ENCODE peak calls at places on chromosomes 1 and 21, in ten cellular contexts. S, E, V, H, G, I, M, Y, X and P are unnamed samples.

GRCh38 chr1:916173-917075 is 7.3 kb upstream of the SAMD11 start:
- DNase-seq in S (peak; percentile 0), E (no peak), V (no peak), H (peak; percentile 8), G (no peak), I (peak; percentile 74), M (no peak), Y (no peak), X (no peak), P (peak; percentile 80)

GRCh38 chr1:1921901-1922753 is 3.0 kb upstream of the TMEM52 start:
- DNase-seq in S (no peak), E (no peak), V (no peak), H (no peak), G (no peak), I (no peak), M (no peak), Y (no peak), X (no peak), P (peak; percentile 59)

GRCh38 chr1:7222616-7223015 is 437.4 kb downstream of the CAMTA1 start:
- DNase-seq in S (no peak), E (no peak), V (no peak), H (no peak), G (no peak), I (no peak), M (no peak), Y (no peak), X (no peak), P (no peak)

GRCh38 chr21:31552826-31553225 is 106.7 kb upstream of the SOD1 start:
- DNase-seq in S (no peak), E (no peak), V (no peak), H (no peak), G (no peak), I (no peak), M (no peak), Y (no peak), X (no peak), P (peak; percentile 6)

GRCh38 chr1:117970251-117970650 is 40.7 kb downstream of the WDR3 start:
- DNase-seq in S (no peak), E (no peak), V (no peak), H (no peak), G (no peak), I (no peak), M (no peak), Y (no peak), X (no peak), P (peak; percentile 74)

GRCh38 chr1:228190182-228190581 is 17.7 kb upstream of the OBSCN start:
- DNase-seq in S (no peak), E (no peak), V (no peak), H (no peak), G (no peak), I (no peak), M (no peak), Y (no peak), X (no peak), P (peak; percentile 43)

GRCh38 chr21:43585924-43586411 is 73.3 kb downstream of the HSF2BP start:
- DNase-seq in S (no peak), E (no peak), V (no peak), H (no peak), G (peak; percentile 99), I (peak; percentile 86), M (peak; percentile 90), Y (no peak), X (no peak), P (no peak)

GRCh38 chr1:230977781-230978490 is 725 bp downstream of the TTC13 start:
- DNase-seq in S (peak; percentile 51), E (no peak), V (no peak), H (peak; percentile 64), G (no peak), I (peak; percentile 21), M (peak; percentile 39), Y (no peak), X (no peak), P (peak; percentile 79)

GRCh38 chr1:5721634-5722215 is 270.5 kb downstream of the NPHP4 start:
- DNase-seq in S (no peak), E (no peak), V (no peak), H (no peak), G (no peak), I (no peak), M (no peak), Y (no peak), X (no peak), P (no peak)

GRCh38 chr1:183580281-183580682 is 10.0 kb downstream of the NCF2 start:
- DNase-seq in S (no peak), E (no peak), V (peak; percentile 42), H (no peak), G (no peak), I (peak; percentile 36), M (no peak), Y (no peak), X (no peak), P (no peak)

GRCh38 chr1:225880636-225881035 is 1.5 kb downstream of the TMEM63A start:
- DNase-seq in S (no peak), E (no peak), V (no peak), H (no peak), G (no peak), I (no peak), M (no peak), Y (no peak), X (no peak), P (peak; percentile 29)

GRCh38 chr1:222861057-222861456 is 46.2 kb downstream of the DISP1 start:
- DNase-seq in S (no peak), E (no peak), V (no peak), H (no peak), G (no peak), I (no peak), M (no peak), Y (no peak), X (no peak), P (no peak)

GRCh38 chr1:174605198-174605597 is 157.4 kb downstream of the GPR52 start:
- DNase-seq in S (no peak), E (no peak), V (no peak), H (no peak), G (no peak), I (no peak), M (no peak), Y (no peak), X (no peak), P (no peak)

GRCh38 chr1:197779921-197780320 is 4.6 kb upstream of the DENND1B start:
- DNase-seq in S (no peak), E (no peak), V (no peak), H (no peak), G (no peak), I (no peak), M (no peak), Y (no peak), X (no peak), P (no peak)

GRCh38 chr1:101278238-101278637 is 41.4 kb downstream of the S1PR1 start:
- DNase-seq in S (no peak), E (no peak), V (no peak), H (no peak), G (no peak), I (no peak), M (no peak), Y (no peak), X (no peak), P (no peak)

GRCh38 chr1:54500030-54500389 is 48.0 kb upstream of the ACOT11 start:
- DNase-seq in S (no peak), E (no peak), V (no peak), H (peak; percentile 62), G (no peak), I (no peak), M (no peak), Y (no peak), X (no peak), P (no peak)

GRCh38 chr1:2969870-2970291 is 51.4 kb upstream of the ACTRT2 start:
- DNase-seq in S (no peak), E (no peak), V (no peak), H (no peak), G (no peak), I (peak; percentile 6), M (no peak), Y (peak; percentile 2), X (no peak), P (no peak)